ENCODE peak calls at places on chromosomes 12 and 14, in five cellular contexts. One of them, this sample, is unnamed.

GRCh38 chr12:12975322-12976077 is 23.5 kb upstream of the GPRC5D start:
- DNase-seq in SHP77: no peak
- DNase-seq in fibroblast of pulmonary artery: peak
- DNase-seq in HCEC 1CT: peak
- DNase-seq in stimulated activated effector memory CD8-positive, alpha-beta T cell treated with anti-CD3 and anti-CD28 coated beads, Interleukin-12 subunit alpha, Interleukin-12 subunit beta, amount 100 ng/mL, for 72 hours: no peak
- DNase-seq in this sample: no peak

GRCh38 chr14:37566811-37567371 is 28.2 kb downstream of the FOXA1 start:
- DNase-seq in SHP77: no peak
- DNase-seq in fibroblast of pulmonary artery: peak
- DNase-seq in HCEC 1CT: no peak
- DNase-seq in stimulated activated effector memory CD8-positive, alpha-beta T cell treated with anti-CD3 and anti-CD28 coated beads, Interleukin-12 subunit alpha, Interleukin-12 subunit beta, amount 100 ng/mL, for 72 hours: no peak
- DNase-seq in this sample: no peak

GRCh38 chr12:27176765-27177164 is 67.3 kb upstream of the STK38L start:
- DNase-seq in SHP77: no peak
- DNase-seq in fibroblast of pulmonary artery: peak
- DNase-seq in stimulated activated effector memory CD8-positive, alpha-beta T cell treated with anti-CD3 and anti-CD28 coated beads, Interleukin-12 subunit alpha, Interleukin-12 subunit beta, amount 100 ng/mL, for 72 hours: no peak
- DNase-seq in HCEC 1CT: peak
- DNase-seq in this sample: no peak

GRCh38 chr14:28059254-28059653 is 707.3 kb upstream of the FOXG1 start:
- DNase-seq in HCEC 1CT: no peak
- DNase-seq in fibroblast of pulmonary artery: no peak
- DNase-seq in stimulated activated effector memory CD8-positive, alpha-beta T cell treated with anti-CD3 and anti-CD28 coated beads, Interleukin-12 subunit alpha, Interleukin-12 subunit beta, amount 100 ng/mL, for 72 hours: no peak
- DNase-seq in SHP77: no peak
- DNase-seq in this sample: no peak

GRCh38 chr12:123131291-123131831 is 19.5 kb downstream of the PITPNM2 start:
- DNase-seq in fibroblast of pulmonary artery: no peak
- DNase-seq in HCEC 1CT: no peak
- DNase-seq in stimulated activated effector memory CD8-positive, alpha-beta T cell treated with anti-CD3 and anti-CD28 coated beads, Interleukin-12 subunit alpha, Interleukin-12 subunit beta, amount 100 ng/mL, for 72 hours: no peak
- DNase-seq in SHP77: no peak
- DNase-seq in this sample: no peak

GRCh38 chr12:53299101-53299453 is 418 bp upstream of the MYG1 start:
- DNase-seq in SHP77: no peak
- DNase-seq in fibroblast of pulmonary artery: peak
- DNase-seq in stimulated activated effector memory CD8-positive, alpha-beta T cell treated with anti-CD3 and anti-CD28 coated beads, Interleukin-12 subunit alpha, Interleukin-12 subunit beta, amount 100 ng/mL, for 72 hours: peak
- DNase-seq in HCEC 1CT: peak
- DNase-seq in this sample: no peak

GRCh38 chr14:81235096-81235495 is 14.3 kb upstream of the GTF2A1 start:
- DNase-seq in HCEC 1CT: no peak
- DNase-seq in fibroblast of pulmonary artery: no peak
- DNase-seq in SHP77: no peak
- DNase-seq in stimulated activated effector memory CD8-positive, alpha-beta T cell treated with anti-CD3 and anti-CD28 coated beads, Interleukin-12 subunit alpha, Interleukin-12 subunit beta, amount 100 ng/mL, for 72 hours: no peak
- DNase-seq in this sample: no peak

GRCh38 chr14:64722842-64723447 is 18.7 kb downstream of the PLEKHG3 start:
- DNase-seq in SHP77: no peak
- DNase-seq in HCEC 1CT: no peak
- DNase-seq in fibroblast of pulmonary artery: no peak
- DNase-seq in stimulated activated effector memory CD8-positive, alpha-beta T cell treated with anti-CD3 and anti-CD28 coated beads, Interleukin-12 subunit alpha, Interleukin-12 subunit beta, amount 100 ng/mL, for 72 hours: no peak
- DNase-seq in this sample: no peak

GRCh38 chr14:38254565-38255407 is 1.1 kb downstream of the CLEC14A start:
- DNase-seq in stimulated activated effector memory CD8-positive, alpha-beta T cell treated with anti-CD3 and anti-CD28 coated beads, Interleukin-12 subunit alpha, Interleukin-12 subunit beta, amount 100 ng/mL, for 72 hours: no peak
- DNase-seq in HCEC 1CT: no peak
- DNase-seq in SHP77: no peak
- DNase-seq in fibroblast of pulmonary artery: peak
- DNase-seq in this sample: no peak

GRCh38 chr12:20283467-20283866 is 84.9 kb upstream of the PDE3A start:
- DNase-seq in HCEC 1CT: no peak
- DNase-seq in SHP77: no peak
- DNase-seq in fibroblast of pulmonary artery: no peak
- DNase-seq in stimulated activated effector memory CD8-positive, alpha-beta T cell treated with anti-CD3 and anti-CD28 coated beads, Interleukin-12 subunit alpha, Interleukin-12 subunit beta, amount 100 ng/mL, for 72 hours: no peak
- DNase-seq in this sample: no peak